ENCODE peak calls at places on chromosomes 6 and 20, in nine cellular contexts. One of them, this sample, is unnamed.

GRCh38 chr6:113449051-113449450 is 408.1 kb upstream of the MARCKS start:
- DNase-seq in sigmoid colon: no peak
- DNase-seq in upper lobe of right lung: no peak
- DNase-seq in fibroblast of villous mesenchyme: peak; percentile 57
- DNase-seq in fibroblast of pulmonary artery: no peak
- DNase-seq in HFF-Myc: no peak
- DNase-seq in astrocyte of the spinal cord: peak; percentile 64
- DNase-seq in fibroblast of lung: peak; percentile 53
- DNase-seq in esophagus squamous epithelium: no peak
- DNase-seq in this sample: no peak

GRCh38 chr20:5797165-5797564 is 47.0 kb downstream of the SHLD1 start:
- DNase-seq in sigmoid colon: no peak
- DNase-seq in upper lobe of right lung: no peak
- DNase-seq in fibroblast of villous mesenchyme: no peak
- DNase-seq in fibroblast of pulmonary artery: no peak
- DNase-seq in HFF-Myc: no peak
- DNase-seq in astrocyte of the spinal cord: no peak
- DNase-seq in fibroblast of lung: no peak
- DNase-seq in esophagus squamous epithelium: no peak
- DNase-seq in this sample: no peak

GRCh38 chr6:131574686-131575085 is 1.7 kb downstream of the ARG1 start:
- DNase-seq in sigmoid colon: no peak
- DNase-seq in upper lobe of right lung: no peak
- DNase-seq in fibroblast of villous mesenchyme: no peak
- DNase-seq in fibroblast of pulmonary artery: no peak
- DNase-seq in HFF-Myc: no peak
- DNase-seq in astrocyte of the spinal cord: no peak
- DNase-seq in fibroblast of lung: no peak
- DNase-seq in esophagus squamous epithelium: no peak
- DNase-seq in this sample: no peak

GRCh38 chr20:11952621-11953020 is 34.9 kb downstream of the BTBD3 start:
- DNase-seq in sigmoid colon: no peak
- DNase-seq in upper lobe of right lung: no peak
- DNase-seq in fibroblast of villous mesenchyme: no peak
- DNase-seq in fibroblast of pulmonary artery: no peak
- DNase-seq in HFF-Myc: no peak
- DNase-seq in astrocyte of the spinal cord: no peak
- DNase-seq in fibroblast of lung: peak; percentile 28
- DNase-seq in esophagus squamous epithelium: no peak
- DNase-seq in this sample: no peak

GRCh38 chr6:143059616-143060353 is 904 bp upstream of the AIG1 start:
- DNase-seq in sigmoid colon: no peak
- DNase-seq in upper lobe of right lung: no peak
- DNase-seq in fibroblast of villous mesenchyme: peak; percentile 71
- DNase-seq in fibroblast of pulmonary artery: peak; percentile 82
- DNase-seq in HFF-Myc: peak; percentile 82
- DNase-seq in astrocyte of the spinal cord: peak; percentile 92
- DNase-seq in fibroblast of lung: peak; percentile 72
- DNase-seq in esophagus squamous epithelium: no peak
- DNase-seq in this sample: no peak

GRCh38 chr6:101666256-101666655 is 272.7 kb downstream of the GRIK2 start:
- DNase-seq in sigmoid colon: no peak
- DNase-seq in upper lobe of right lung: no peak
- DNase-seq in fibroblast of villous mesenchyme: no peak
- DNase-seq in fibroblast of pulmonary artery: peak; percentile 45
- DNase-seq in HFF-Myc: no peak
- DNase-seq in astrocyte of the spinal cord: peak; percentile 73
- DNase-seq in fibroblast of lung: peak; percentile 3
- DNase-seq in esophagus squamous epithelium: no peak
- DNase-seq in this sample: no peak

GRCh38 chr20:25022680-25023079 is 30.1 kb upstream of the APMAP start:
- DNase-seq in sigmoid colon: peak; percentile 67
- DNase-seq in upper lobe of right lung: peak; percentile 89
- DNase-seq in fibroblast of villous mesenchyme: no peak
- DNase-seq in fibroblast of pulmonary artery: no peak
- DNase-seq in HFF-Myc: no peak
- DNase-seq in astrocyte of the spinal cord: no peak
- DNase-seq in fibroblast of lung: no peak
- DNase-seq in esophagus squamous epithelium: no peak
- DNase-seq in this sample: no peak

GRCh38 chr6:147053311-147053921 is 150.8 kb upstream of the STXBP5 start:
- DNase-seq in sigmoid colon: no peak
- DNase-seq in upper lobe of right lung: no peak
- DNase-seq in fibroblast of villous mesenchyme: no peak
- DNase-seq in fibroblast of pulmonary artery: no peak
- DNase-seq in HFF-Myc: no peak
- DNase-seq in astrocyte of the spinal cord: no peak
- DNase-seq in fibroblast of lung: no peak
- DNase-seq in esophagus squamous epithelium: no peak
- DNase-seq in this sample: no peak

GRCh38 chr6:100022847-100023246 is 28.8 kb upstream of the MCHR2 start:
- DNase-seq in sigmoid colon: no peak
- DNase-seq in upper lobe of right lung: no peak
- DNase-seq in fibroblast of villous mesenchyme: no peak
- DNase-seq in fibroblast of pulmonary artery: no peak
- DNase-seq in HFF-Myc: no peak
- DNase-seq in astrocyte of the spinal cord: no peak
- DNase-seq in fibroblast of lung: no peak
- DNase-seq in esophagus squamous epithelium: no peak
- DNase-seq in this sample: no peak

GRCh38 chr6:44222486-44222986 is 859 bp upstream of the SLC29A1 start:
- DNase-seq in sigmoid colon: peak; percentile 68
- DNase-seq in upper lobe of right lung: no peak
- DNase-seq in fibroblast of villous mesenchyme: no peak
- DNase-seq in fibroblast of pulmonary artery: no peak
- DNase-seq in HFF-Myc: no peak
- DNase-seq in astrocyte of the spinal cord: no peak
- DNase-seq in fibroblast of lung: no peak
- DNase-seq in esophagus squamous epithelium: no peak
- DNase-seq in this sample: no peak

GRCh38 chr6:14549319-14549770 is 431.8 kb downstream of the CD83 start:
- DNase-seq in sigmoid colon: no peak
- DNase-seq in upper lobe of right lung: no peak
- DNase-seq in fibroblast of villous mesenchyme: no peak
- DNase-seq in fibroblast of pulmonary artery: no peak
- DNase-seq in HFF-Myc: no peak
- DNase-seq in astrocyte of the spinal cord: no peak
- DNase-seq in fibroblast of lung: no peak
- DNase-seq in esophagus squamous epithelium: no peak
- DNase-seq in this sample: no peak

GRCh38 chr6:17239260-17239659 is 41.9 kb upstream of the RBM24 start:
- DNase-seq in sigmoid colon: no peak
- DNase-seq in upper lobe of right lung: no peak
- DNase-seq in fibroblast of villous mesenchyme: no peak
- DNase-seq in fibroblast of pulmonary artery: no peak
- DNase-seq in HFF-Myc: no peak
- DNase-seq in astrocyte of the spinal cord: no peak
- DNase-seq in fibroblast of lung: no peak
- DNase-seq in esophagus squamous epithelium: no peak
- DNase-seq in this sample: no peak

GRCh38 chr6:27040244-27041042 is 207.1 kb upstream of the PRSS16 start:
- DNase-seq in sigmoid colon: no peak
- DNase-seq in upper lobe of right lung: no peak
- DNase-seq in fibroblast of villous mesenchyme: no peak
- DNase-seq in fibroblast of pulmonary artery: peak; percentile 59
- DNase-seq in HFF-Myc: no peak
- DNase-seq in astrocyte of the spinal cord: no peak
- DNase-seq in fibroblast of lung: no peak
- DNase-seq in esophagus squamous epithelium: no peak
- DNase-seq in this sample: no peak

GRCh38 chr20:47854687-47855212 is 69.5 kb upstream of the SULF2 start:
- DNase-seq in sigmoid colon: no peak
- DNase-seq in upper lobe of right lung: no peak
- DNase-seq in fibroblast of villous mesenchyme: peak; percentile 61
- DNase-seq in fibroblast of pulmonary artery: peak; percentile 79
- DNase-seq in HFF-Myc: peak; percentile 39
- DNase-seq in astrocyte of the spinal cord: peak; percentile 40
- DNase-seq in fibroblast of lung: peak; percentile 43
- DNase-seq in esophagus squamous epithelium: no peak
- DNase-seq in this sample: no peak

GRCh38 chr20:33653218-33653899 is 8.8 kb upstream of the C20orf144 start:
- DNase-seq in sigmoid colon: peak; percentile 85
- DNase-seq in upper lobe of right lung: peak; percentile 67
- DNase-seq in fibroblast of villous mesenchyme: peak; percentile 68
- DNase-seq in fibroblast of pulmonary artery: peak; percentile 75
- DNase-seq in HFF-Myc: no peak
- DNase-seq in astrocyte of the spinal cord: peak; percentile 61
- DNase-seq in fibroblast of lung: peak; percentile 74
- DNase-seq in esophagus squamous epithelium: no peak
- DNase-seq in this sample: peak; percentile 47

GRCh38 chr6:100453701-100454521 is 10.8 kb downstream of the SIM1 start:
- DNase-seq in sigmoid colon: no peak
- DNase-seq in upper lobe of right lung: no peak
- DNase-seq in fibroblast of villous mesenchyme: no peak
- DNase-seq in fibroblast of pulmonary artery: no peak
- DNase-seq in HFF-Myc: no peak
- DNase-seq in astrocyte of the spinal cord: no peak
- DNase-seq in fibroblast of lung: no peak
- DNase-seq in esophagus squamous epithelium: no peak
- DNase-seq in this sample: no peak

GRCh38 chr20:1648101-1648500 is 9.5 kb downstream of the SIRPG start:
- DNase-seq in sigmoid colon: no peak
- DNase-seq in upper lobe of right lung: no peak
- DNase-seq in fibroblast of villous mesenchyme: no peak
- DNase-seq in fibroblast of pulmonary artery: no peak
- DNase-seq in HFF-Myc: no peak
- DNase-seq in astrocyte of the spinal cord: no peak
- DNase-seq in fibroblast of lung: no peak
- DNase-seq in esophagus squamous epithelium: no peak
- DNase-seq in this sample: no peak

GRCh38 chr6:106169517-106169916 is 83.4 kb downstream of the PRDM1 start:
- DNase-seq in sigmoid colon: no peak
- DNase-seq in upper lobe of right lung: no peak
- DNase-seq in fibroblast of villous mesenchyme: no peak
- DNase-seq in fibroblast of pulmonary artery: no peak
- DNase-seq in HFF-Myc: no peak
- DNase-seq in astrocyte of the spinal cord: no peak
- DNase-seq in fibroblast of lung: no peak
- DNase-seq in esophagus squamous epithelium: no peak
- DNase-seq in this sample: no peak

GRCh38 chr20:2093200-2093781 is 8.3 kb upstream of the STK35 start:
- DNase-seq in sigmoid colon: no peak
- DNase-seq in upper lobe of right lung: no peak
- DNase-seq in fibroblast of villous mesenchyme: no peak
- DNase-seq in fibroblast of pulmonary artery: peak; percentile 17
- DNase-seq in HFF-Myc: no peak
- DNase-seq in astrocyte of the spinal cord: no peak
- DNase-seq in fibroblast of lung: peak; percentile 5
- DNase-seq in esophagus squamous epithelium: no peak
- DNase-seq in this sample: no peak

GRCh38 chr6:36590237-36590636 is 3.9 kb upstream of the SRSF3 start:
- DNase-seq in sigmoid colon: no peak
- DNase-seq in upper lobe of right lung: no peak
- DNase-seq in fibroblast of villous mesenchyme: peak; percentile 78
- DNase-seq in fibroblast of pulmonary artery: peak; percentile 79
- DNase-seq in HFF-Myc: no peak
- DNase-seq in astrocyte of the spinal cord: peak; percentile 75
- DNase-seq in fibroblast of lung: peak; percentile 74
- DNase-seq in esophagus squamous epithelium: no peak
- DNase-seq in this sample: no peak

GRCh38 chr6:148989585-148989984 is 242.8 kb downstream of the UST start:
- DNase-seq in sigmoid colon: no peak
- DNase-seq in upper lobe of right lung: no peak
- DNase-seq in fibroblast of villous mesenchyme: no peak
- DNase-seq in fibroblast of pulmonary artery: no peak
- DNase-seq in HFF-Myc: no peak
- DNase-seq in astrocyte of the spinal cord: no peak
- DNase-seq in fibroblast of lung: no peak
- DNase-seq in esophagus squamous epithelium: no peak
- DNase-seq in this sample: no peak
- TF ChIP-seq CTCF in sigmoid colon: no peak
- TF ChIP-seq CTCF in upper lobe of right lung: no peak
- TF ChIP-seq CTCF in fibroblast of villous mesenchyme: no peak
- TF ChIP-seq CTCF in fibroblast of pulmonary artery: no peak
- TF ChIP-seq CTCF in HFF-Myc: no peak
- TF ChIP-seq CTCF in astrocyte of the spinal cord: no peak
- TF ChIP-seq CTCF in fibroblast of lung: no peak
- TF ChIP-seq CTCF in esophagus squamous epithelium: no peak
- TF ChIP-seq CTCF in this sample: no peak

DNA sequence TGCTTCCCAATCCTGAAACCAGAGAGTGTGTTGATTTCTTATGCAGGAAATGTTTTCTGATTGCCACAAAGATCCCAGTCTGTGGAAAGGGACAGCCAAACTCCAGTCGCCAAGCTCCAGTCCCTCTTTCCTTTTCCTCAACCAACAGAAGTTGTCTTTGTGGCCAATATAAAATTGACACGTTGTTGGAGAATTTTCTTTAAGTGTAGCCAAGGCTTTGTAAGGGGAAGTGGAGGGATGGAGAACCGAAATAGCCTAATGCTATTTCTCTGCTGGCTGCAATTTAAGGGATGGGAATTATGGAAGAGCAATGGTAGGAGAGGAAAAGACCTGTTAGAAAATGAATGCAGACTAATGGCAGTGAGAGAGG is 5.4 kb downstream of the ADGRB3 start:
- DNase-seq in sigmoid colon: no peak
- DNase-seq in upper lobe of right lung: no peak
- DNase-seq in fibroblast of villous mesenchyme: no peak
- DNase-seq in fibroblast of pulmonary artery: no peak
- DNase-seq in HFF-Myc: no peak
- DNase-seq in astrocyte of the spinal cord: no peak
- DNase-seq in fibroblast of lung: no peak
- DNase-seq in esophagus squamous epithelium: no peak
- DNase-seq in this sample: no peak
- H3K4me3 ChIP-seq in sigmoid colon: peak overlapping the region; percentile 6
- H3K4me3 ChIP-seq in upper lobe of right lung: peak overlapping the region; percentile 39
- H3K4me3 ChIP-seq in fibroblast of villous mesenchyme: no peak overlapping the region
- H3K4me3 ChIP-seq in fibroblast of pulmonary artery: peak overlapping the region; percentile 39
- H3K4me3 ChIP-seq in HFF-Myc: no peak overlapping the region
- H3K4me3 ChIP-seq in astrocyte of the spinal cord: no peak overlapping the region
- H3K4me3 ChIP-seq in fibroblast of lung: no peak overlapping the region
- H3K4me3 ChIP-seq in esophagus squamous epithelium: peak overlapping the region; percentile 20
- H3K4me3 ChIP-seq in this sample: no peak overlapping the region

DNA sequence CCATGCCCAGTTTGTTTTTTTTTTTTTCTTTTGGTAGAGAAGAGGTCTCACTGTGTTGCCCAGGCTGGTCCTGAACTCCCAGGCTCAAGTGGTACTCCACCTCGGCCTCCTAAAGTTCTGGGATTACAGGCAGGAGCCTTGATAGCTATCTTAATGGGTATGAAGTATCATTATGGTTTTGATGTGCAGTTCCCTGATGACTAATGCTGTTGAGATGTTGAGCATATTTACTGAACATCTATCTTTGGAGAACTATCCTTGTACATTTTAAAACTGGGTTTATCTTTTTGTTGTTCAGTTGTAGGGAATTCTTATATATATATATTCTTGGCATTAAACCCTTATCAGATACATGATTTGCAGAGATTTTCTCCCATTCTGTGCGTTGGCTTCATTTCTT is 21.4 kb upstream of the MYL9 start:
- DNase-seq in sigmoid colon: no peak
- DNase-seq in upper lobe of right lung: no peak
- DNase-seq in fibroblast of villous mesenchyme: peak; percentile 39
- DNase-seq in fibroblast of pulmonary artery: no peak
- DNase-seq in HFF-Myc: no peak
- DNase-seq in astrocyte of the spinal cord: no peak
- DNase-seq in fibroblast of lung: no peak
- DNase-seq in esophagus squamous epithelium: no peak
- DNase-seq in this sample: no peak
- TF ChIP-seq CTCF in sigmoid colon: no peak
- TF ChIP-seq CTCF in upper lobe of right lung: no peak
- TF ChIP-seq CTCF in fibroblast of villous mesenchyme: no peak
- TF ChIP-seq CTCF in fibroblast of pulmonary artery: no peak
- TF ChIP-seq CTCF in HFF-Myc: no peak
- TF ChIP-seq CTCF in astrocyte of the spinal cord: no peak
- TF ChIP-seq CTCF in fibroblast of lung: no peak
- TF ChIP-seq CTCF in esophagus squamous epithelium: no peak
- TF ChIP-seq CTCF in this sample: no peak

GRCh38 chr6:33432546-33432945 is 12.7 kb downstream of the SYNGAP1 start:
- DNase-seq in sigmoid colon: no peak
- DNase-seq in upper lobe of right lung: no peak
- DNase-seq in fibroblast of villous mesenchyme: no peak
- DNase-seq in fibroblast of pulmonary artery: no peak
- DNase-seq in HFF-Myc: no peak
- DNase-seq in astrocyte of the spinal cord: no peak
- DNase-seq in fibroblast of lung: no peak
- DNase-seq in esophagus squamous epithelium: no peak
- DNase-seq in this sample: no peak
- H3K4me3 ChIP-seq in sigmoid colon: no peak overlapping the region
- H3K4me3 ChIP-seq in upper lobe of right lung: no peak overlapping the region
- H3K4me3 ChIP-seq in fibroblast of villous mesenchyme: no peak overlapping the region
- H3K4me3 ChIP-seq in fibroblast of pulmonary artery: no peak overlapping the region
- H3K4me3 ChIP-seq in HFF-Myc: no peak overlapping the region
- H3K4me3 ChIP-seq in astrocyte of the spinal cord: no peak overlapping the region
- H3K4me3 ChIP-seq in fibroblast of lung: no peak overlapping the region
- H3K4me3 ChIP-seq in esophagus squamous epithelium: no peak overlapping the region
- H3K4me3 ChIP-seq in this sample: no peak overlapping the region

This sample was measured in GM12864.